ENCODE peak calls at places on chromosomes 5 and 9, in four cellular contexts. One of them, this sample, is unnamed.

GRCh38 chr5:91127682-91128081 is 255.4 kb downstream of the ARRDC3 start:
- DNase-seq in GM04504: no peak
- DNase-seq in activated naive CD4-positive, alpha-beta T cell: no peak
- DNase-seq in ovary: no peak
- DNase-seq in this sample: peak

GRCh38 chr5:170941788-170942187 is 80.0 kb downstream of the RANBP17 start:
- DNase-seq in activated naive CD4-positive, alpha-beta T cell: no peak
- DNase-seq in GM04504: no peak
- DNase-seq in ovary: no peak
- DNase-seq in this sample: no peak

GRCh38 chr9:125950880-125951471 is 203.8 kb downstream of the PBX3 start:
- DNase-seq in ovary: no peak
- DNase-seq in activated naive CD4-positive, alpha-beta T cell: no peak
- DNase-seq in GM04504: no peak
- DNase-seq in this sample: no peak

GRCh38 chr9:4718911-4719310 is 22.1 kb downstream of the AK3 start:
- DNase-seq in activated naive CD4-positive, alpha-beta T cell: no peak
- DNase-seq in GM04504: no peak
- DNase-seq in ovary: no peak
- DNase-seq in this sample: no peak

GRCh38 chr9:99259231-99259918 is 37.3 kb downstream of the SEC61B start:
- DNase-seq in ovary: peak
- DNase-seq in activated naive CD4-positive, alpha-beta T cell: peak
- DNase-seq in GM04504: no peak
- DNase-seq in this sample: peak

GRCh38 chr5:28430565-28431178 is 1392.3 kb upstream of the CDH9 start:
- DNase-seq in ovary: no peak
- DNase-seq in GM04504: no peak
- DNase-seq in activated naive CD4-positive, alpha-beta T cell: no peak
- DNase-seq in this sample: no peak

GRCh38 chr9:130780865-130781504 is 54.1 kb upstream of the ABL1 start:
- DNase-seq in ovary: peak
- DNase-seq in activated naive CD4-positive, alpha-beta T cell: no peak
- DNase-seq in GM04504: peak
- DNase-seq in this sample: no peak

GRCh38 chr5:170113517-170113891 is 7.8 kb downstream of the FOXI1 start:
- DNase-seq in activated naive CD4-positive, alpha-beta T cell: no peak
- DNase-seq in GM04504: no peak
- DNase-seq in ovary: no peak
- DNase-seq in this sample: no peak

GRCh38 chr9:135275163-135275925 is 187.9 kb downstream of the OLFM1 start:
- DNase-seq in ovary: no peak
- DNase-seq in GM04504: no peak
- DNase-seq in activated naive CD4-positive, alpha-beta T cell: no peak
- DNase-seq in this sample: peak

GRCh38 chr5:51225671-51226419 is 157.4 kb upstream of the ISL1 start:
- DNase-seq in ovary: no peak
- DNase-seq in activated naive CD4-positive, alpha-beta T cell: no peak
- DNase-seq in GM04504: no peak
- DNase-seq in this sample: peak

GRCh38 chr5:124990723-124991122 is 244.3 kb upstream of the ZNF608 start:
- DNase-seq in GM04504: no peak
- DNase-seq in activated naive CD4-positive, alpha-beta T cell: no peak
- DNase-seq in ovary: no peak
- DNase-seq in this sample: no peak

GRCh38 chr5:133404724-133405123 is 207.6 kb downstream of the FSTL4 start:
- DNase-seq in ovary: no peak
- DNase-seq in GM04504: no peak
- DNase-seq in activated naive CD4-positive, alpha-beta T cell: no peak
- DNase-seq in this sample: no peak

GRCh38 chr5:139177809-139178581 is 20.2 kb downstream of the SIL1 start:
- DNase-seq in activated naive CD4-positive, alpha-beta T cell: no peak
- DNase-seq in GM04504: no peak
- DNase-seq in ovary: no peak
- DNase-seq in this sample: peak

GRCh38 chr9:29212590-29213373 is 1639.5 kb upstream of the C9orf72 start:
- DNase-seq in ovary: peak
- DNase-seq in GM04504: no peak
- DNase-seq in activated naive CD4-positive, alpha-beta T cell: no peak
- DNase-seq in this sample: no peak

GRCh38 chr9:96420468-96421219 is 2.5 kb upstream of the ZNF367 start:
- DNase-seq in GM04504: peak
- DNase-seq in ovary: no peak
- DNase-seq in activated naive CD4-positive, alpha-beta T cell: no peak
- DNase-seq in this sample: no peak

GRCh38 chr5:57456056-57456455 is 26.6 kb downstream of the ACTBL2 start:
- DNase-seq in ovary: no peak
- DNase-seq in activated naive CD4-positive, alpha-beta T cell: no peak
- DNase-seq in GM04504: no peak
- DNase-seq in this sample: no peak

GRCh38 chr5:60541980-60542379 is 158.0 kb downstream of the DEPDC1B start:
- DNase-seq in GM04504: no peak
- DNase-seq in activated naive CD4-positive, alpha-beta T cell: no peak
- DNase-seq in ovary: no peak
- DNase-seq in this sample: no peak

GRCh38 chr5:150434502-150434901 is 15.0 kb downstream of the RPS14 start:
- DNase-seq in ovary: no peak
- DNase-seq in activated naive CD4-positive, alpha-beta T cell: no peak
- DNase-seq in GM04504: peak
- DNase-seq in this sample: no peak

GRCh38 chr5:154042751-154043150 is 4.0 kb downstream of the MFAP3 start:
- DNase-seq in activated naive CD4-positive, alpha-beta T cell: no peak
- DNase-seq in GM04504: no peak
- DNase-seq in ovary: no peak
- DNase-seq in this sample: no peak

GRCh38 chr5:157558089-157558595 is 17.4 kb downstream of the ADAM19 start:
- DNase-seq in GM04504: no peak
- DNase-seq in ovary: no peak
- DNase-seq in activated naive CD4-positive, alpha-beta T cell: no peak
- DNase-seq in this sample: no peak

GRCh38 chr5:38458174-38458573 is 98.3 kb downstream of the LIFR start:
- DNase-seq in GM04504: no peak
- DNase-seq in activated naive CD4-positive, alpha-beta T cell: no peak
- DNase-seq in ovary: no peak
- DNase-seq in this sample: no peak